ENCODE peak calls at places on chromosomes 12 and 14, in nine cellular contexts. C is lung; F is NCI-H2081; Y is Jurkat, Clone E6-1; Q is NT2/D1; V is NCI-H1694 treated with DMSO at 0.1 percent for 48 hours; R is CD4-positive, alpha-beta T cell; A is stimulated activated CD4-positive, alpha-beta T cell treated with anti-CD3 and anti-CD28 coated beads, Interleukin-1b, Interleukin-23, amount 100 ng/mL, for 24 hours; K is H7. Z is an unnamed sample.

GRCh38 chr12:64273527-64274403 is 51.7 kb upstream of the KICS2 start:
- DNase-seq in C (no peak), R (no peak), K (peak), Q (peak), Y (peak), V (no peak), A (no peak), F (peak), Z (no peak)

GRCh38 chr14:56422703-56423213 is 156.8 kb upstream of the TMEM260 start:
- DNase-seq in V (peak), R (no peak), F (peak), Q (no peak), C (peak), A (no peak), K (peak), Y (peak), Z (peak)

GRCh38 chr14:93051600-93052546 is 63.9 kb downstream of the ITPK1 start:
- DNase-seq in V (no peak), K (peak), Y (no peak), C (no peak), A (no peak), F (no peak), Q (peak), R (no peak), Z (no peak)

GRCh38 chr12:96882862-96883261 is 24.2 kb upstream of the NEDD1 start:
- DNase-seq in Q (no peak), R (no peak), A (no peak), K (no peak), Y (no peak), V (no peak), C (no peak), F (no peak), Z (no peak)

GRCh38 chr14:55807059-55807499 is 227.1 kb downstream of the KTN1 start:
- DNase-seq in A (peak), Q (no peak), K (no peak), R (peak), Y (peak), C (peak), F (peak), V (no peak), Z (peak)

GRCh38 chr12:8065991-8066594 is at the start of gene C3AR1:
- DNase-seq in Y (peak), A (no peak), R (peak), F (no peak), C (no peak), V (no peak), K (no peak), Q (no peak), Z (no peak)

GRCh38 chr12:92648242-92649031 is 54.4 kb upstream of the PLEKHG7 start:
- DNase-seq in R (no peak), A (no peak), F (no peak), V (no peak), K (no peak), C (no peak), Y (no peak), Q (peak), Z (no peak)

GRCh38 chr12:111262277-111262676 is 106.6 kb downstream of the PHETA1 start:
- DNase-seq in V (no peak), Q (no peak), C (no peak), K (no peak), A (no peak), F (no peak), R (no peak), Y (no peak), Z (no peak)

GRCh38 chr12:5047094-5047493 is 3.4 kb downstream of the KCNA5 start:
- DNase-seq in A (no peak), Y (no peak), R (no peak), C (no peak), V (no peak), Q (no peak), K (peak), F (no peak), Z (no peak)

GRCh38 chr14:90416649-90417237 is 19.9 kb downstream of the CALM1 start:
- DNase-seq in R (no peak), K (no peak), F (no peak), V (peak), C (no peak), Y (no peak), Q (no peak), A (no peak), Z (no peak)

GRCh38 chr14:29799718-29800117 is 127.9 kb downstream of the PRKD1 start:
- DNase-seq in R (no peak), V (no peak), A (no peak), C (no peak), K (no peak), F (no peak), Y (no peak), Q (no peak), Z (no peak)

GRCh38 chr14:64983439-64984310 is 3.0 kb upstream of the FNTB start:
- DNase-seq in C (no peak), R (peak), A (no peak), V (peak), Q (no peak), Y (peak), F (peak), K (peak), Z (no peak)

GRCh38 chr14:81303258-81303935 is 82.6 kb upstream of the GTF2A1 start:
- DNase-seq in A (peak), K (no peak), V (no peak), F (peak), R (no peak), Y (no peak), C (peak), Q (no peak), Z (peak)

GRCh38 chr14:28867571-28867970 is 101.0 kb downstream of the FOXG1 start:
- DNase-seq in A (no peak), R (no peak), Y (no peak), C (no peak), Q (no peak), K (no peak), V (no peak), F (no peak), Z (no peak)

GRCh38 chr12:14395059-14395778 is 29.7 kb downstream of the ATF7IP start:
- DNase-seq in F (no peak), K (no peak), C (no peak), Q (no peak), V (no peak), Y (no peak), R (no peak), A (no peak), Z (peak)

GRCh38 chr12:102896067-102896466 is 21.0 kb downstream of the PAH start:
- DNase-seq in V (no peak), A (no peak), F (no peak), R (no peak), Q (no peak), C (no peak), K (peak), Y (no peak), Z (no peak)

GRCh38 chr12:99271071-99271470 is 376.5 kb upstream of the GARIN6 start:
- DNase-seq in K (no peak), Y (no peak), V (no peak), F (no peak), R (no peak), C (no peak), A (no peak), Q (no peak), Z (no peak)

GRCh38 chr12:57864811-57865751 is 18.6 kb upstream of the CTDSP2 start:
- DNase-seq in K (peak), Y (no peak), C (peak), F (no peak), V (no peak), R (no peak), Q (no peak), A (peak), Z (no peak)

GRCh38 chr12:93243689-93244513 is 133.8 kb upstream of the NUDT4 start:
- DNase-seq in Q (no peak), F (no peak), C (peak), Y (peak), A (no peak), R (no peak), V (no peak), K (no peak), Z (peak)

GRCh38 chr12:110537605-110538409 is 35.7 kb downstream of the RAD9B start:
- DNase-seq in Y (no peak), F (peak), Q (no peak), V (no peak), A (no peak), R (no peak), K (no peak), C (peak), Z (peak)

GRCh38 chr12:12804011-12804410 is 9.1 kb upstream of the DDX47 start:
- DNase-seq in V (no peak), A (no peak), R (no peak), Y (no peak), K (no peak), F (no peak), C (no peak), Q (no peak), Z (no peak)

GRCh38 chr12:129152291-129153075 is 299.2 kb downstream of the GLT1D1 start:
- DNase-seq in C (no peak), Q (peak), F (no peak), A (no peak), V (no peak), Y (no peak), R (no peak), K (peak), Z (no peak)

GRCh38 chr14:90795744-90796143 is 20.5 kb downstream of the TTC7B start:
- DNase-seq in V (no peak), R (no peak), Q (no peak), K (no peak), Y (no peak), C (no peak), F (no peak), A (no peak), Z (no peak)

GRCh38 chr12:100515956-100516355 is 42.3 kb downstream of the NR1H4 start:
- DNase-seq in Q (no peak), V (no peak), R (no peak), A (no peak), K (no peak), Y (no peak), F (no peak), C (no peak), Z (no peak)

GRCh38 chr12:43676183-43676813 is 82.3 kb downstream of the PUS7L start:
- DNase-seq in C (no peak), F (peak), Y (peak), R (no peak), V (no peak), K (peak), Q (peak), A (no peak), Z (no peak)

GRCh38 chr12:42002563-42002962 is 142.1 kb downstream of the GXYLT1 start:
- DNase-seq in V (no peak), C (no peak), F (peak), Q (no peak), Y (no peak), K (no peak), A (no peak), R (no peak), Z (no peak)

GRCh38 chr14:40838601-40839000 is 768.1 kb upstream of the LRFN5 start:
- DNase-seq in Y (no peak), Q (no peak), V (no peak), F (no peak), K (no peak), A (no peak), R (no peak), C (no peak), Z (no peak)

GRCh38 chr12:46891306-46891705 is 65.5 kb upstream of the SLC38A4 start:
- DNase-seq in V (no peak), C (no peak), F (no peak), R (no peak), A (no peak), Q (no peak), K (no peak), Y (no peak), Z (no peak)

GRCh38 chr12:106757623-106758348 is 16.7 kb upstream of the RIC8B start:
- DNase-seq in Y (no peak), V (no peak), C (no peak), A (no peak), Q (no peak), R (no peak), K (no peak), F (no peak), Z (no peak)

GRCh38 chr12:47954467-47955045 is 8.8 kb upstream of the TMEM106C start:
- DNase-seq in R (no peak), Y (peak), Q (no peak), C (no peak), F (no peak), V (no peak), A (no peak), K (no peak), Z (no peak)

GRCh38 chr14:99534863-99535262 is 53.7 kb downstream of the CCNK start:
- DNase-seq in Y (no peak), Q (no peak), R (no peak), V (no peak), C (no peak), F (no peak), K (no peak), A (no peak), Z (no peak)